ENCODE peak calls at places on chromosomes 2 and 18, in four cellular contexts. C is GM23338, B is fibroblast of pulmonary artery, K is adipocyte. U is an unnamed sample.

GRCh38 chr2:134479696-134480330 is 225.9 kb downstream of the MGAT5 start:
- DNase-seq in K (no peak), B (no peak), C (no peak), U (no peak)

GRCh38 chr2:75705921-75706320 is 4.8 kb downstream of the GCFC2 start:
- DNase-seq in K (peak), C (no peak), B (peak), U (peak)

GRCh38 chr2:103898561-103898960 is 955.4 kb upstream of the POU3F3 start:
- DNase-seq in K (no peak), C (no peak), B (no peak), U (no peak)

GRCh38 chr2:133941666-133942065 is 312.2 kb upstream of the MGAT5 start:
- DNase-seq in K (peak), B (no peak), C (peak), U (no peak)

GRCh38 chr2:100747551-100747950 is 72.4 kb upstream of the NPAS2 start:
- DNase-seq in K (peak), B (peak), C (no peak), U (peak)

GRCh38 chr2:186136860-186137259 is 349.2 kb upstream of the ZC3H15 start:
- DNase-seq in B (no peak), K (no peak), C (no peak), U (no peak)

GRCh38 chr2:217289909-217290283 is 430.0 kb upstream of the TNP1 start:
- DNase-seq in K (peak), B (peak), C (peak), U (peak)

GRCh38 chr2:221527759-221528444 is 44.2 kb downstream of the EPHA4 start:
- DNase-seq in C (no peak), B (peak), K (no peak), U (no peak)

GRCh38 chr2:136175466-136175865 is 57.5 kb upstream of the CXCR4 start:
- DNase-seq in K (no peak), B (no peak), C (no peak), U (no peak)

GRCh38 chr2:233130481-233130970 is 70.4 kb downstream of the INPP5D start:
- DNase-seq in K (no peak), C (no peak), B (no peak), U (no peak)

GRCh38 chr2:38547791-38548190 is 54.9 kb downstream of the HNRNPLL start:
- DNase-seq in B (no peak), C (no peak), K (no peak), U (no peak)

GRCh38 chr2:128489580-128490273 is 171.1 kb upstream of the HS6ST1 start:
- DNase-seq in K (no peak), C (peak), B (no peak), U (no peak)

GRCh38 chr2:169091761-169092523 is 22.6 kb downstream of the DHRS9 start:
- DNase-seq in C (no peak), K (peak), B (peak), U (peak)

GRCh38 chr18:3703732-3704176 is 253.8 kb downstream of the TGIF1 start:
- DNase-seq in C (peak), B (peak), K (peak), U (peak)

GRCh38 chr2:28709101-28709500 is 42.5 kb upstream of the PPP1CB start:
- DNase-seq in B (no peak), C (no peak), K (peak), U (peak)

GRCh38 chr2:80292474-80292873 is 12.1 kb downstream of the LRRTM1 start:
- DNase-seq in C (no peak), B (no peak), K (no peak), U (no peak)

GRCh38 chr2:149166958-149167810 is 128.7 kb downstream of the LYPD6B start:
- DNase-seq in C (no peak), B (no peak), K (no peak), U (peak)

GRCh38 chr2:164690361-164690760 is 69.1 kb upstream of the GRB14 start:
- DNase-seq in B (no peak), C (no peak), K (no peak), U (no peak)

GRCh38 chr2:223976635-223977226 is 19.5 kb downstream of the MRPL44 start:
- DNase-seq in C (no peak), K (peak), B (peak), U (no peak)

GRCh38 chr2:187369471-187369870 is 78.6 kb downstream of the CALCRL start:
- DNase-seq in K (no peak), B (no peak), C (no peak), U (no peak)

GRCh38 chr2:218448934-218449333 is 30.0 kb downstream of the VIL1 start:
- DNase-seq in C (no peak), K (peak), B (peak), U (peak)

GRCh38 chr2:173441222-173441621 is 86.5 kb downstream of the CDCA7 start:
- DNase-seq in B (peak), C (no peak), K (peak), U (peak)

GRCh38 chr2:236698008-236698407 is 128.4 kb downstream of the ACKR3 start:
- DNase-seq in B (no peak), K (no peak), C (no peak), U (no peak)

GRCh38 chr2:1222062-1222461 is 191.2 kb upstream of the TPO start:
- DNase-seq in K (no peak), C (no peak), B (no peak), U (no peak)

GRCh38 chr18:67513285-67513684 is 3.2 kb downstream of the DSEL start:
- DNase-seq in B (peak), C (peak), K (no peak), U (no peak)

GRCh38 chr18:24914148-24914525 is 437.8 kb downstream of the ZNF521 start:
- DNase-seq in C (no peak), K (no peak), B (no peak), U (no peak)

GRCh38 chr2:42537493-42537892 is 30.9 kb upstream of the MTA3 start:
- DNase-seq in B (no peak), C (no peak), K (no peak), U (no peak)

GRCh38 chr2:15733867-15734765 is 142.4 kb downstream of the DDX1 start:
- DNase-seq in C (no peak), K (peak), B (peak), U (peak)

GRCh38 chr2:73112026-73112912 is 479 bp downstream of the RAB11FIP5 start:
- DNase-seq in K (peak), B (peak), C (peak), U (peak)

GRCh38 chr2:134408386-134408785 is 154.5 kb downstream of the MGAT5 start:
- DNase-seq in C (no peak), K (no peak), B (no peak), U (peak)

GRCh38 chr2:26540306-26540705 is 62.4 kb upstream of the OTOF start:
- DNase-seq in B (no peak), C (peak), K (no peak), U (no peak)

GRCh38 chr2:133569416-133569815 is 1.2 kb upstream of the NCKAP5 start:
- DNase-seq in C (no peak), K (no peak), B (no peak), U (no peak)

DNA sequence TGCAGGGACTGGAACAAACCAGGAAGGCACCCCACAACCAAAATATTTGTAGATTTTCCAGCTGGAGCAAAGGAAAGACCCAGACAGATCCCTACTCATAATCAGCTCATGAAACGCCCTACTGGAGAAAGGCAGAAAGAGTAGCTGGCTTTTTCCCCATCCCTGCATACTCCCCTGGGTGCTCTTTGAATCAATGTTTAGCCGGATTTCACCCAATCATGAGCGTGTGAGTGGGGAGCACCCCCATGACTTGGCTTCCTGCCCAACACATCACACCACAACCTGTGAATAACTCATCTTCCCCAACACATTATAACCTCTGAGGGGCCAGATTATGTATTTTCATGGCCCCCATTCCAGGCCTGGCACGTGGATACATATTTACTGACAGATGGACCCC is 35.1 kb upstream of the SLC14A1 start:
- DNase-seq in C (no peak), B (no peak), K (no peak), U (no peak)
- H3K4me3 ChIP-seq in C (no peak), B (no peak), K (no peak), U (no peak)

GRCh38 chr2:22904126-22904684 is 480.8 kb upstream of the KLHL29 start:
- DNase-seq in C (peak), K (no peak), B (no peak), U (no peak)
- H3K4me3 ChIP-seq in C (no peak), K (no peak), B (no peak), U (no peak)

GRCh38 chr2:222703866-222704265 is 32.4 kb downstream of the MOGAT1 start:
- DNase-seq in B (peak), C (no peak), K (peak), U (peak)
- H3K4me3 ChIP-seq in B (no peak), C (no peak), K (no peak), U (no peak)

GRCh38 chr18:49565656-49566055 is 3.8 kb downstream of the LIPG start:
- DNase-seq in B (peak), C (no peak), K (peak), U (no peak)

GRCh38 chr18:49563701-49564100 is 1.8 kb downstream of the LIPG start:
- DNase-seq in C (no peak), K (no peak), B (no peak), U (no peak)

GRCh38 chr18:49566217-49566616 is 4.4 kb downstream of the LIPG start:
- DNase-seq in K (no peak), C (no peak), B (no peak), U (peak)

GRCh38 chr18:49564435-49564834 is 2.6 kb downstream of the LIPG start:
- DNase-seq in K (no peak), B (no peak), C (no peak), U (no peak)

DNA sequence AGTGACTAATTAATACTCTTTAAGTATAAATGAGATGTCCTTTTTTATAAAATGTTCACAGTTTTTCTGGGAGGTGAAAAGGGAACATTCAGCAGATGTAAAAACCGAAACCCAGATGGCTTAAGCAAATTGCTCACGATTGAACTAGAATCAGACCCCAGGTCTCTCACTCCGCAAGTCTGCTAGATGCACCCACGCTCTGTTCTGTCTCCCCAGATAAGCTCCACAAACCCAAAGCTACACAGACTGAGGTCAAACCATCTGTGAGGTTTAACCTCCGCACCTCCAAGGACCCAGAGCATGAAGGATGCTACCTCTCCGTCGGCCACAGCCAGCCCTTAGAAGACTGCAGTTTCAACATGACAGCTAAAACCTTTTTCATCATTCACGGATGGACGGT is 3.2 kb downstream of the LIPG start:
- DNase-seq in B (no peak), C (no peak), K (no peak), U (no peak)
- H3K4me3 ChIP-seq in B (peak), C (no peak), K (no peak), U (no peak)

DNA sequence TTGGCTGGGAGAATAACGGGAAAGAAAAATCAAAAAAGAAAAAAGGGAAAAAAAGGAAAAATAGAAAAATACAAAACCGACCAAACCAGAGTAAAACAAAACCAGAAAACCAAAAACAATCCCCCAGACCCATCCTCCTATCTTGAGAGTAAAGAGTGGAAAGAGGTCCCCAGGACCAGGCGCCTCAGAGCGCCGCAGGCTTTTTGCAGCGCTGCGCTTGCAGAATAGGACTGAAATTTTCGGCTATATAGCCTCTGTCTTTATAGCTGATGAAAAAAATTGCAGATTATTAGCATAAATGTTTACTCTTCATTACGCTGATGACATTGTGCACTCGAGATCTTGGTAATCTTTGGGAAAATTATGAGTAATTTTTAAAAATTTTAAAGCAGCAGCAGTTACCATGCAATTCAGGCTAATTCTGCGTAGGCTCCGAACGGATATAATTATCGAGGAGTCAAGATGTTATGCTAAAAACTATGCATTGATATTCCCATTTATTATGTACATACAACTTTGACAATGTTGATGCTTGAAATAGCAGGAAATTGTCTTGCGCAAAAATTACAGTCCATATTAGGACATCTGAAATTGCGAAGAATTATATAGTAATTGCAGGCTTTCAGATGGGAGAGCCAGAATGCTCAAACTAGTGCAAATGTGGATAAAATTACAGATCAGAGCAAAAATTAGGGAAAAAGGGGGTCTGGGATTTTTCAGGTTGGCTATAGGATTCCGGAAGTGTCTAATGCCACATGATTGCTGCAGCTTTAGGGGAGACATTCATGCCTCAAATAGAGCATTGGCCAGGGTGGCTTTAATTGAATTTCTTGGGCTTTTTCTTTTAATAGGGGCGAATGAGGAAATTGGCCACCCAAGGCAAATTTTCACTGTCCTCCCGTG is 8.4 kb downstream of the DLX1 start:
- DNase-seq in C (peak), K (peak), B (no peak), U (no peak)
- H3K4me3 ChIP-seq in C (peak), K (no peak), B (no peak), U (no peak)

GRCh38 chr2:199470672-199471442 is 13.1 kb upstream of the SATB2 start:
- DNase-seq in C (peak), K (peak), B (no peak), U (no peak)
- H3K4me3 ChIP-seq in C (peak), K (peak), B (no peak), U (no peak)

U was measured in fibroblast of villous mesenchyme.